ENCODE peak calls at places on chromosome 7, in six cellular contexts. One of them, this sample, is unnamed.
A peak's percentile ranks its signal among the peaks of the same experiment; 100 is the strongest.

GRCh38 chr7:156993925-156994235 is 16.6 kb downstream of the MNX1 start:
- DNase-seq in gastrocnemius medialis: no peak
- DNase-seq in cardiac fibroblast: no peak
- DNase-seq in psoas muscle: no peak
- DNase-seq in RWPE1: no peak
- DNase-seq in bronchial epithelial cell: no peak
- DNase-seq in this sample: no peak

GRCh38 chr7:111893190-111893589 is 313.0 kb downstream of the DOCK4 start:
- DNase-seq in cardiac fibroblast: no peak
- DNase-seq in gastrocnemius medialis: no peak
- DNase-seq in RWPE1: no peak
- DNase-seq in psoas muscle: no peak
- DNase-seq in bronchial epithelial cell: no peak
- DNase-seq in this sample: no peak

GRCh38 chr7:42351313-42351935 is 114.4 kb upstream of the GLI3 start:
- DNase-seq in gastrocnemius medialis: no peak
- DNase-seq in bronchial epithelial cell: no peak
- DNase-seq in RWPE1: no peak
- DNase-seq in cardiac fibroblast: peak; percentile 25
- DNase-seq in psoas muscle: no peak
- DNase-seq in this sample: no peak

GRCh38 chr7:94054130-94054529 is 50.0 kb upstream of the BET1 start:
- DNase-seq in bronchial epithelial cell: no peak
- DNase-seq in gastrocnemius medialis: no peak
- DNase-seq in psoas muscle: no peak
- DNase-seq in RWPE1: no peak
- DNase-seq in cardiac fibroblast: no peak
- DNase-seq in this sample: no peak

GRCh38 chr7:74627699-74628411 is 29.7 kb upstream of the GTF2I start:
- DNase-seq in RWPE1: no peak
- DNase-seq in cardiac fibroblast: peak; percentile 34
- DNase-seq in gastrocnemius medialis: peak; percentile 77
- DNase-seq in bronchial epithelial cell: no peak
- DNase-seq in psoas muscle: no peak
- DNase-seq in this sample: peak; percentile 69

GRCh38 chr7:54201501-54201900 is 340.7 kb upstream of the VSTM2A start:
- DNase-seq in RWPE1: no peak
- DNase-seq in gastrocnemius medialis: no peak
- DNase-seq in bronchial epithelial cell: no peak
- DNase-seq in cardiac fibroblast: no peak
- DNase-seq in psoas muscle: no peak
- DNase-seq in this sample: no peak

GRCh38 chr7:28488061-28488791 is 75.9 kb downstream of the CREB5 start:
- DNase-seq in bronchial epithelial cell: peak; percentile 31
- DNase-seq in cardiac fibroblast: no peak
- DNase-seq in RWPE1: peak; percentile 24
- DNase-seq in gastrocnemius medialis: no peak
- DNase-seq in psoas muscle: no peak
- DNase-seq in this sample: no peak

GRCh38 chr7:66682350-66683093 is 53.8 kb downstream of the KCTD7 start:
- DNase-seq in RWPE1: no peak
- DNase-seq in cardiac fibroblast: peak; percentile 60
- DNase-seq in bronchial epithelial cell: peak; percentile 33
- DNase-seq in psoas muscle: peak; percentile 63
- DNase-seq in gastrocnemius medialis: no peak
- DNase-seq in this sample: no peak

GRCh38 chr7:25856056-25856780 is 295.8 kb upstream of the NFE2L3 start:
- DNase-seq in bronchial epithelial cell: no peak
- DNase-seq in gastrocnemius medialis: peak; percentile 33
- DNase-seq in psoas muscle: no peak
- DNase-seq in RWPE1: peak; percentile 12
- DNase-seq in cardiac fibroblast: no peak
- DNase-seq in this sample: no peak

GRCh38 chr7:132739271-132739955 is 163.1 kb upstream of the PLXNA4 start:
- DNase-seq in gastrocnemius medialis: peak; percentile 64
- DNase-seq in RWPE1: peak; percentile 48
- DNase-seq in bronchial epithelial cell: peak; percentile 83
- DNase-seq in psoas muscle: peak; percentile 63
- DNase-seq in cardiac fibroblast: peak; percentile 92
- DNase-seq in this sample: peak; percentile 60

GRCh38 chr7:128879939-128880746 is 17.5 kb downstream of the ATP6V1F start:
- DNase-seq in gastrocnemius medialis: peak; percentile 75
- DNase-seq in RWPE1: peak; percentile 55
- DNase-seq in psoas muscle: peak; percentile 86
- DNase-seq in cardiac fibroblast: peak; percentile 71
- DNase-seq in bronchial epithelial cell: peak; percentile 42
- DNase-seq in this sample: no peak

GRCh38 chr7:158420591-158421340 is 166.9 kb downstream of the PTPRN2 start:
- DNase-seq in bronchial epithelial cell: no peak
- DNase-seq in gastrocnemius medialis: no peak
- DNase-seq in psoas muscle: no peak
- DNase-seq in cardiac fibroblast: no peak
- DNase-seq in RWPE1: no peak
- DNase-seq in this sample: no peak

GRCh38 chr7:148445260-148446044 is 145.1 kb upstream of the C7orf33 start:
- DNase-seq in gastrocnemius medialis: no peak
- DNase-seq in bronchial epithelial cell: no peak
- DNase-seq in cardiac fibroblast: no peak
- DNase-seq in RWPE1: no peak
- DNase-seq in psoas muscle: no peak
- DNase-seq in this sample: no peak
- TF ChIP-seq CTCF in gastrocnemius medialis: no peak
- TF ChIP-seq CTCF in bronchial epithelial cell: no peak
- TF ChIP-seq CTCF in cardiac fibroblast: no peak
- TF ChIP-seq CTCF in RWPE1: no peak
- TF ChIP-seq CTCF in psoas muscle: no peak
- TF ChIP-seq CTCF in this sample: no peak

DNA sequence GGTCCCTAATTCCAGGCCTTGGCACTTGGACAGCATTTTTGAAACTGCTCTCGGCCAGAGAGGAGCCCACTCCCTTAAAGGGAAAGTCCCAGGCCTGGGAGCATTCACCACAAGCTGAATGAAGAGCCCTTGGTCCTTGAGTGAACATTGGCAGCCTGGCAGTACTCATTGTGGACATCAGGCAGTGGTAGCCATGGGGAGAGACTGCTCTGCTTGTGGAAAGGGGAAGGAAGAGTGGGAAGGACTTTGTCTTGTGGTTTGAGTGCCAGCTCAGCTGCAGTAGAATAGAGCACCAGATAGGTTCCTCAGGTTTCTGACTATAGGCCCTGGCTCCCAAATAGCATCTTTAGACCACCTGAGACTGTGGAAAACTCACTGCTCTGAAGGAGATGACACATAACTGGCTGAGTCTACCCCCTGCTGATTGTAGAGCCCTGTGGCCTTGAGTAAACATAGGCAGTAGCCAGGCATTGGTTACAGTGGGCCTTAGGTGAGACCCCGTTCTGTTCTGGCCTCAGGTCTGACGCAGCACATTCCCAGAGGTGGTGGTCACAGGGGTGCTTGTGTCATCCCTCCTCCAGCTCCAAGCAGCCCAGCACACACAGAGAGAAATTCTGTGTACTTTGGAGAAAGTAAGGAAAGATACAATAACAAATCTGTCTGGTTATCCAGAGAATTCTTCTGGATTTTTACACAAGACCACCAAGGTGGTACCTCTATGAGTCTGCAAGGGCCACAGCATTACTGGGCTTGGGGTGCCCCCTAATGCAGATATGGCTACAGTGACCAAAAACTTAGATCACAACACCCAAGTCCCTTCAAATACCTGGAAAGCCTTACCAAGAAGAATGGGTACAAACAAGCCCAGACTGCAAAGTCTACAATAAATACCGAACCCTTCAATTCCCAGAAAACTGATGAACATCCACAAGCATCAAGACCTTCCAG is 153.8 kb downstream of the GNAI1 start:
- DNase-seq in psoas muscle: no peak
- DNase-seq in gastrocnemius medialis: no peak
- DNase-seq in RWPE1: no peak
- DNase-seq in bronchial epithelial cell: no peak
- DNase-seq in cardiac fibroblast: peak; percentile 72
- DNase-seq in this sample: no peak
- TF ChIP-seq CTCF in psoas muscle: peak; percentile 18
- TF ChIP-seq CTCF in gastrocnemius medialis: no peak
- TF ChIP-seq CTCF in RWPE1: no peak
- TF ChIP-seq CTCF in bronchial epithelial cell: no peak
- TF ChIP-seq CTCF in cardiac fibroblast: peak; percentile 12
- TF ChIP-seq CTCF in this sample: no peak

GRCh38 chr7:5694221-5694754 is 87.2 kb downstream of the RNF216 start:
- DNase-seq in cardiac fibroblast: peak; percentile 94
- DNase-seq in psoas muscle: no peak
- DNase-seq in gastrocnemius medialis: peak; percentile 23
- DNase-seq in bronchial epithelial cell: peak; percentile 66
- DNase-seq in RWPE1: no peak
- DNase-seq in this sample: peak; percentile 59
- TF ChIP-seq CTCF in cardiac fibroblast: no peak
- TF ChIP-seq CTCF in psoas muscle: no peak
- TF ChIP-seq CTCF in gastrocnemius medialis: no peak
- TF ChIP-seq CTCF in bronchial epithelial cell: no peak
- TF ChIP-seq CTCF in RWPE1: no peak
- TF ChIP-seq CTCF in this sample: no peak

GRCh38 chr7:33556471-33556870 is 348.9 kb upstream of the BMPER start:
- DNase-seq in psoas muscle: no peak
- DNase-seq in bronchial epithelial cell: no peak
- DNase-seq in cardiac fibroblast: no peak
- DNase-seq in RWPE1: no peak
- DNase-seq in gastrocnemius medialis: no peak
- DNase-seq in this sample: no peak
- TF ChIP-seq CTCF in psoas muscle: no peak
- TF ChIP-seq CTCF in bronchial epithelial cell: no peak
- TF ChIP-seq CTCF in cardiac fibroblast: no peak
- TF ChIP-seq CTCF in RWPE1: no peak
- TF ChIP-seq CTCF in gastrocnemius medialis: no peak
- TF ChIP-seq CTCF in this sample: no peak

GRCh38 chr7:37901890-37902524 is 14.6 kb downstream of the SFRP4 start:
- DNase-seq in RWPE1: peak; percentile 11
- DNase-seq in gastrocnemius medialis: no peak
- DNase-seq in psoas muscle: no peak
- DNase-seq in bronchial epithelial cell: peak; percentile 59
- DNase-seq in cardiac fibroblast: peak; percentile 76
- DNase-seq in this sample: no peak

GRCh38 chr7:37899712-37900247 is 16.8 kb downstream of the SFRP4 start:
- DNase-seq in bronchial epithelial cell: no peak
- DNase-seq in cardiac fibroblast: no peak
- DNase-seq in RWPE1: no peak
- DNase-seq in gastrocnemius medialis: no peak
- DNase-seq in psoas muscle: no peak
- DNase-seq in this sample: no peak

GRCh38 chr7:37901236-37901827 is 15.3 kb downstream of the SFRP4 start:
- DNase-seq in psoas muscle: no peak
- DNase-seq in cardiac fibroblast: peak; percentile 73
- DNase-seq in gastrocnemius medialis: no peak
- DNase-seq in bronchial epithelial cell: peak; percentile 52
- DNase-seq in RWPE1: peak; percentile 13
- DNase-seq in this sample: no peak
- TF ChIP-seq CTCF in psoas muscle: peak; percentile 57
- TF ChIP-seq CTCF in cardiac fibroblast: peak; percentile 54
- TF ChIP-seq CTCF in gastrocnemius medialis: peak; percentile 33
- TF ChIP-seq CTCF in bronchial epithelial cell: peak; percentile 36
- TF ChIP-seq CTCF in RWPE1: peak; percentile 61
- TF ChIP-seq CTCF in this sample: peak; percentile 47

GRCh38 chr7:4468320-4469102 is 213.6 kb upstream of the FOXK1 start:
- DNase-seq in bronchial epithelial cell: peak; percentile 5
- DNase-seq in cardiac fibroblast: no peak
- DNase-seq in RWPE1: no peak
- DNase-seq in gastrocnemius medialis: no peak
- DNase-seq in psoas muscle: no peak
- DNase-seq in this sample: no peak

GRCh38 chr7:4470246-4470645 is 211.8 kb upstream of the FOXK1 start:
- DNase-seq in psoas muscle: no peak
- DNase-seq in gastrocnemius medialis: no peak
- DNase-seq in bronchial epithelial cell: no peak
- DNase-seq in cardiac fibroblast: no peak
- DNase-seq in RWPE1: no peak
- DNase-seq in this sample: no peak

GRCh38 chr7:4472739-4473138 is 209.4 kb upstream of the FOXK1 start:
- DNase-seq in cardiac fibroblast: no peak
- DNase-seq in RWPE1: no peak
- DNase-seq in bronchial epithelial cell: no peak
- DNase-seq in psoas muscle: no peak
- DNase-seq in gastrocnemius medialis: no peak
- DNase-seq in this sample: no peak
- TF ChIP-seq CTCF in cardiac fibroblast: no peak
- TF ChIP-seq CTCF in RWPE1: no peak
- TF ChIP-seq CTCF in bronchial epithelial cell: no peak
- TF ChIP-seq CTCF in psoas muscle: no peak
- TF ChIP-seq CTCF in gastrocnemius medialis: no peak
- TF ChIP-seq CTCF in this sample: no peak

GRCh38 chr7:20267482-20267881 is 50.3 kb upstream of the MACC1 start:
- DNase-seq in psoas muscle: no peak
- DNase-seq in cardiac fibroblast: no peak
- DNase-seq in bronchial epithelial cell: no peak
- DNase-seq in gastrocnemius medialis: no peak
- DNase-seq in RWPE1: no peak
- DNase-seq in this sample: no peak

GRCh38 chr7:20268832-20269231 is 51.6 kb upstream of the MACC1 start:
- DNase-seq in RWPE1: no peak
- DNase-seq in gastrocnemius medialis: no peak
- DNase-seq in cardiac fibroblast: peak; percentile 32
- DNase-seq in bronchial epithelial cell: peak; percentile 36
- DNase-seq in psoas muscle: no peak
- DNase-seq in this sample: no peak

GRCh38 chr7:20269726-20270125 is 52.5 kb upstream of the MACC1 start:
- DNase-seq in RWPE1: no peak
- DNase-seq in cardiac fibroblast: peak; percentile 56
- DNase-seq in psoas muscle: no peak
- DNase-seq in bronchial epithelial cell: no peak
- DNase-seq in gastrocnemius medialis: no peak
- DNase-seq in this sample: no peak

GRCh38 chr7:20270867-20271266 is 53.7 kb upstream of the MACC1 start:
- DNase-seq in gastrocnemius medialis: no peak
- DNase-seq in bronchial epithelial cell: no peak
- DNase-seq in psoas muscle: no peak
- DNase-seq in cardiac fibroblast: no peak
- DNase-seq in RWPE1: no peak
- DNase-seq in this sample: no peak

GRCh38 chr7:20270371-20270770 is 53.2 kb upstream of the MACC1 start:
- DNase-seq in RWPE1: no peak
- DNase-seq in psoas muscle: no peak
- DNase-seq in gastrocnemius medialis: no peak
- DNase-seq in bronchial epithelial cell: no peak
- DNase-seq in cardiac fibroblast: no peak
- DNase-seq in this sample: no peak
- TF ChIP-seq CTCF in RWPE1: no peak
- TF ChIP-seq CTCF in psoas muscle: no peak
- TF ChIP-seq CTCF in gastrocnemius medialis: no peak
- TF ChIP-seq CTCF in bronchial epithelial cell: no peak
- TF ChIP-seq CTCF in cardiac fibroblast: no peak
- TF ChIP-seq CTCF in this sample: no peak

DNA sequence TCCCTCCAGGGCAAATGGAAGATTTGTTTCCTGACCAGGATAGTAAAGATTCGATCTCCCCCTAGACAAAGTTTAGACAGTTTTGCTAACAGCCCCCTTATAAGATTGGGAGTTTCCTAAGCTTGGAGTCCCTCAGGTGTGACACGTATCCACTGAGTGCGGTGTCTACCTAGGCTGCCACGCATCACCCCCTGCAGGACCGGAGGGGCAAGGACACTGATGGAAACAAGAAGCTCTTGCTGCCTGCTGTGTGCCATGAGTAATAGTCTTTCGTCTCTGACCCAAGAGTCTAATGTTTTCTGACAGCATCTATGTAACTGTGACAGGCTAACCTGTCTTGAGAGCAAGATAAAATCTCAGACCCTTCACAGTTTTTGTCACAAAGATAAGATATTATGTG is 173.5 kb downstream of the SEMA3E start:
- DNase-seq in gastrocnemius medialis: no peak
- DNase-seq in bronchial epithelial cell: no peak
- DNase-seq in psoas muscle: no peak
- DNase-seq in RWPE1: no peak
- DNase-seq in cardiac fibroblast: no peak
- DNase-seq in this sample: no peak
- TF ChIP-seq CTCF in gastrocnemius medialis: no peak
- TF ChIP-seq CTCF in bronchial epithelial cell: no peak
- TF ChIP-seq CTCF in psoas muscle: no peak
- TF ChIP-seq CTCF in RWPE1: no peak
- TF ChIP-seq CTCF in cardiac fibroblast: peak; percentile 17
- TF ChIP-seq CTCF in this sample: no peak